ENCODE peak calls at places on chromosomes 6 and 20, in five cellular contexts. Q is colonic mucosa, A is cardiac muscle cell, B is H7, C is epithelial cell of esophagus. W is an unnamed sample.

GRCh38 chr6:151958332-151958731 is 150.8 kb downstream of the ESR1 start:
- DNase-seq in Q (no peak), C (peak; percentile 82), A (no peak), B (no peak), W (no peak)

GRCh38 chr20:24698189-24698588 is 228.8 kb downstream of the SYNDIG1 start:
- DNase-seq in C (no peak), B (peak; percentile 21), Q (no peak), A (no peak), W (no peak)

GRCh38 chr6:72619883-72620696 is 1.8 kb upstream of the KCNQ5 start:
- DNase-seq in A (peak; percentile 76), C (no peak), Q (peak; percentile 19), B (peak; percentile 60), W (peak; percentile 67)

GRCh38 chr20:7195704-7196103 is 428.2 kb downstream of the BMP2 start:
- DNase-seq in Q (no peak), A (no peak), C (peak; percentile 91), B (no peak), W (no peak)

GRCh38 chr20:38242848-38243449 is 17.6 kb downstream of the KIAA1755 start:
- DNase-seq in C (peak; percentile 28), A (no peak), Q (no peak), B (peak; percentile 69), W (no peak)

GRCh38 chr6:34468378-34468892 is 2.6 kb downstream of the PACSIN1 start:
- DNase-seq in B (no peak), Q (no peak), C (no peak), A (no peak), W (no peak)

GRCh38 chr6:43665376-43665775 is 20.5 kb downstream of the RSPH9 start:
- DNase-seq in Q (no peak), A (no peak), B (no peak), C (no peak), W (no peak)

GRCh38 chr6:27176096-27176495 is 71.4 kb upstream of the PRSS16 start:
- DNase-seq in C (peak; percentile 17), B (no peak), A (no peak), Q (no peak), W (no peak)

GRCh38 chr6:128275030-128275429 is 245.4 kb downstream of the PTPRK start:
- DNase-seq in C (peak; percentile 68), B (no peak), Q (no peak), A (no peak), W (no peak)

GRCh38 chr6:31042801-31043200 is 32.5 kb downstream of the MUC22 start:
- DNase-seq in Q (peak; percentile 35), B (peak; percentile 81), A (peak; percentile 74), C (peak; percentile 68), W (peak; percentile 68)

GRCh38 chr6:156794546-156794945 is 17.4 kb downstream of the ARID1B start:
- DNase-seq in A (no peak), B (no peak), Q (no peak), C (no peak), W (no peak)

GRCh38 chr6:131061041-131061770 is 1.8 kb downstream of the EPB41L2 start:
- DNase-seq in B (peak; percentile 8), C (no peak), Q (no peak), A (peak; percentile 58), W (no peak)

GRCh38 chr6:143746202-143747119 is 68.7 kb downstream of the PHACTR2 start:
- DNase-seq in C (no peak), B (peak; percentile 39), A (peak; percentile 4), Q (peak; percentile 41), W (no peak)

GRCh38 chr6:140105857-140106256 is 731.4 kb upstream of the CITED2 start:
- DNase-seq in Q (no peak), A (peak; percentile 21), C (peak; percentile 20), B (peak; percentile 7), W (no peak)

GRCh38 chr6:89562114-89562815 is 76.3 kb downstream of the LYRM2 start:
- DNase-seq in Q (no peak), C (no peak), A (no peak), B (no peak), W (no peak)

GRCh38 chr6:1952726-1953360 is 292.6 kb downstream of the GMDS start:
- DNase-seq in C (peak; percentile 99), A (no peak), Q (no peak), B (no peak), W (no peak)

GRCh38 chr6:105120570-105120969 is 59.2 kb downstream of the POPDC3 start:
- DNase-seq in C (no peak), Q (no peak), B (no peak), A (no peak), W (no peak)

GRCh38 chr6:81875776-81876293 is 123.4 kb upstream of the TENT5A start:
- DNase-seq in C (no peak), A (no peak), B (peak; percentile 16), Q (no peak), W (no peak)

GRCh38 chr6:73134588-73134987 is 90.7 kb downstream of the KHDC1L start:
- DNase-seq in C (peak; percentile 17), B (peak; percentile 59), A (no peak), Q (peak; percentile 26), W (peak; percentile 39)

GRCh38 chr20:58565461-58566175 is 50.4 kb upstream of the APCDD1L start:
- DNase-seq in A (no peak), C (no peak), Q (no peak), B (no peak), W (no peak)

GRCh38 chr6:16999486-17000436 is 102.1 kb upstream of the STMND1 start:
- DNase-seq in Q (no peak), B (no peak), A (no peak), C (peak; percentile 72), W (no peak)

DNA sequence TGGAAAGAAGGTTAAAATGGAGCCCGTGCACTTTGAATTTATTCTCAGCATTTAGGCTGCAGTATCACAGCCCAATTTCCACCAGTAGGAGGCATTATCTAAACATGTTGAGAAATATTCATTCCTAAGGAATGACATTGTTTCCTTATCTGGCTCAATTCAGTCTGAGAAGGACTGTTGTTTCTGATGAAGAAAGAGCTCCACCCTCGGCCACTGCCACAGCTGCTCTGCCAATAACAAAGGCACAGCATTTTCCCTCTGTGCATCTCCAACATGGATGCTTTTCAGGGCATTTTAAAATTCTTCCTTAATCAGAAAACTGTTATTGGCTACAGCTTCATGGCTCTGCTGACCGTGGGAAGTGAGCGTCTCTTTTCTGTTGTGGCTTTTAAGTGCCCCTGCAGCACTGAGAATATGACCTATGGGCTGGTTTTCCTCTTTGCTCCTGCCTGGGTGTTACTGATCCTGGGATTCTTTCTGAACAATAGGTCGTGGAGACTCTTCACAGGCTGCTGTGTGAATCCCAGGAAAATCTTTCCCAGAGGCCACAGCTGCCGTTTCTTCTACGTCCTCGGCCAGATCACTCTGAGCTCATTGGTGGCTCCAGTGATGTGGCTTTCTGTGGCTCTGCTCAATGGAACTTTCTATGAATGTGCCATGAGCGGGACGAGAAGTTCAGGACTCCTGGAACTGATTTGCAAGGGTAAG is at the start of gene CALHM5:
- DNase-seq in Q (peak; percentile 24), C (peak; percentile 85), B (peak; percentile 24), A (peak; percentile 28), W (no peak)
- H3K4me3 ChIP-seq in Q (peak within 1 kb of the TSS; percentile 11), C (no peak within 1 kb of the TSS), B (no peak within 1 kb of the TSS), A (no peak within 1 kb of the TSS), W (peak within 1 kb of the TSS; percentile 30)

GRCh38 chr20:408843-409696 is 971 bp downstream of the RBCK1 start:
- DNase-seq in B (no peak), C (no peak), Q (no peak), A (no peak), W (no peak)
- H3K4me3 ChIP-seq in B (peak overlapping the region; percentile 97), C (peak overlapping the region; percentile 97), Q (peak overlapping the region; percentile 99), A (peak overlapping the region; percentile 92), W (peak overlapping the region; percentile 91)

GRCh38 chr6:37783831-37784584 is 35.5 kb upstream of the ZFAND3 start:
- DNase-seq in A (peak; percentile 9), Q (no peak), C (peak; percentile 31), B (peak; percentile 77), W (peak; percentile 34)
- H3K4me3 ChIP-seq in A (no peak overlapping the region), Q (peak overlapping the region; percentile 34), C (peak overlapping the region; percentile 42), B (peak overlapping the region; percentile 61), W (peak overlapping the region; percentile 43)

GRCh38 chr6:13428528-13429405 is 58.6 kb downstream of the GFOD1 start:
- DNase-seq in C (no peak), Q (no peak), A (no peak), B (peak; percentile 47), W (no peak)

GRCh38 chr6:13429406-13429753 is 58.0 kb downstream of the GFOD1 start:
- DNase-seq in A (no peak), Q (no peak), C (no peak), B (no peak), W (peak; percentile 16)

GRCh38 chr6:13427346-13427745 is 60.1 kb downstream of the GFOD1 start:
- DNase-seq in Q (no peak), B (no peak), A (no peak), C (no peak), W (no peak)

GRCh38 chr6:13425971-13426931 is 61.1 kb downstream of the GFOD1 start:
- DNase-seq in A (peak; percentile 11), C (peak; percentile 92), Q (no peak), B (no peak), W (peak; percentile 31)

GRCh38 chr6:13427838-13428527 is 59.4 kb downstream of the GFOD1 start:
- DNase-seq in C (no peak), A (peak; percentile 48), B (peak; percentile 55), Q (no peak), W (peak; percentile 58)
- H3K4me3 ChIP-seq in C (no peak overlapping the region), A (no peak overlapping the region), B (no peak overlapping the region), Q (no peak overlapping the region), W (no peak overlapping the region)

GRCh38 chr20:43959079-43959919 is 44.6 kb downstream of the TOX2 start:
- DNase-seq in A (peak; percentile 19), C (no peak), B (no peak), Q (no peak), W (no peak)

GRCh38 chr20:43955244-43956191 is 40.9 kb downstream of the TOX2 start:
- DNase-seq in A (no peak), Q (no peak), B (no peak), C (peak; percentile 95), W (no peak)

GRCh38 chr20:43959920-43960227 is 45.2 kb downstream of the TOX2 start:
- DNase-seq in C (no peak), Q (no peak), B (no peak), A (no peak), W (no peak)

GRCh38 chr20:43958626-43959025 is 44.0 kb downstream of the TOX2 start:
- DNase-seq in Q (no peak), A (no peak), C (no peak), B (no peak), W (no peak)

GRCh38 chr20:43957392-43957791 is 42.7 kb downstream of the TOX2 start:
- DNase-seq in Q (no peak), C (no peak), B (no peak), A (no peak), W (no peak)
- H3K4me3 ChIP-seq in Q (no peak overlapping the region), C (no peak overlapping the region), B (no peak overlapping the region), A (no peak overlapping the region), W (no peak overlapping the region)

GRCh38 chr6:33078442-33078841 is 2.7 kb downstream of the HLA-DPB1 start:
- DNase-seq in C (no peak), Q (no peak), A (no peak), B (no peak), W (no peak)

GRCh38 chr6:33079575-33079974 is 3.8 kb downstream of the HLA-DPB1 start:
- DNase-seq in B (no peak), C (no peak), A (no peak), Q (no peak), W (no peak)

GRCh38 chr6:33081098-33081824 is 5.5 kb downstream of the HLA-DPB1 start:
- DNase-seq in C (no peak), A (no peak), B (peak; percentile 21), Q (no peak), W (no peak)

GRCh38 chr6:33078919-33079521 is 3.2 kb downstream of the HLA-DPB1 start:
- DNase-seq in B (no peak), Q (no peak), C (no peak), A (no peak), W (no peak)

GRCh38 chr6:33080127-33081089 is 4.6 kb downstream of the HLA-DPB1 start:
- DNase-seq in Q (peak; percentile 34), B (peak; percentile 86), C (peak; percentile 27), A (peak; percentile 58), W (peak; percentile 88)
- H3K4me3 ChIP-seq in Q (peak overlapping the region; percentile 22), B (peak overlapping the region; percentile 57), C (no peak overlapping the region), A (peak overlapping the region; percentile 16), W (peak overlapping the region; percentile 46)